ENCODE peak calls at places on chromosomes 5 and 9, in five cellular contexts. H, P, C, V and Z are unnamed samples.

GRCh38 chr9:112252194-112252593 is 77.1 kb upstream of the SUSD1 start:
- DNase-seq in H (no peak), P (no peak), C (no peak), V (no peak), Z (no peak)

GRCh38 chr5:61230492-61230891 is 68.2 kb upstream of the SMIM15 start:
- DNase-seq in H (no peak), P (no peak), C (no peak), V (no peak), Z (no peak)

GRCh38 chr5:23730023-23730422 is 222.6 kb downstream of the PRDM9 start:
- DNase-seq in H (no peak), P (no peak), C (no peak), V (no peak), Z (no peak)

GRCh38 chr5:56481147-56481997 is 248.2 kb upstream of the ANKRD55 start:
- DNase-seq in H (no peak), P (peak; percentile 32), C (peak; percentile 42), V (peak; percentile 33), Z (peak; percentile 82)

GRCh38 chr5:41755705-41756104 is 114.5 kb downstream of the OXCT1 start:
- DNase-seq in H (no peak), P (no peak), C (no peak), V (no peak), Z (no peak)

GRCh38 chr5:572398-573019 is 39.6 kb upstream of the CEP72 start:
- DNase-seq in H (no peak), P (no peak), C (no peak), V (no peak), Z (no peak)

GRCh38 chr5:137619191-137619870 is 116.6 kb downstream of the KLHL3 start:
- DNase-seq in H (no peak), P (no peak), C (peak; percentile 62), V (peak; percentile 65), Z (peak; percentile 68)

GRCh38 chr5:178237431-178238312 is 5.1 kb upstream of the PHYKPL start:
- DNase-seq in H (peak; percentile 60), P (no peak), C (no peak), V (no peak), Z (no peak)

GRCh38 chr9:14366071-14366470 is 52.1 kb upstream of the NFIB start:
- DNase-seq in H (no peak), P (no peak), C (peak; percentile 69), V (peak; percentile 61), Z (peak; percentile 76)

GRCh38 chr9:133951265-133951664 is 40.9 kb downstream of the VAV2 start:
- DNase-seq in H (no peak), P (no peak), C (no peak), V (peak; percentile 6), Z (no peak)

GRCh38 chr5:52867809-52868208 is 80.1 kb downstream of the ITGA1 start:
- DNase-seq in H (no peak), P (no peak), C (no peak), V (no peak), Z (no peak)

GRCh38 chr5:158881076-158881880 is 218.4 kb downstream of the EBF1 start:
- DNase-seq in H (no peak), P (no peak), C (no peak), V (no peak), Z (no peak)

GRCh38 chr5:1414311-1415058 is 30.8 kb downstream of the SLC6A3 start:
- DNase-seq in H (no peak), P (no peak), C (no peak), V (peak; percentile 9), Z (no peak)

GRCh38 chr5:95283761-95284511 is 958 bp downstream of the MCTP1 start:
- DNase-seq in H (no peak), P (peak; percentile 20), C (no peak), V (peak; percentile 13), Z (no peak)

GRCh38 chr9:98989036-98990000 is 45.6 kb downstream of the COL15A1 start:
- DNase-seq in H (peak; percentile 41), P (no peak), C (peak; percentile 71), V (peak; percentile 83), Z (peak; percentile 80)

GRCh38 chr5:76180817-76181805 is 97.9 kb downstream of the SV2C start:
- DNase-seq in H (peak; percentile 11), P (peak; percentile 30), C (no peak), V (no peak), Z (no peak)

GRCh38 chr5:113084402-113085083 is 107.9 kb downstream of the DCP2 start:
- DNase-seq in H (no peak), P (no peak), C (no peak), V (no peak), Z (no peak)

GRCh38 chr5:154038241-154038603 is 488 bp downstream of the FAM114A2 start:
- DNase-seq in H (no peak), P (peak; percentile 41), C (peak; percentile 16), V (no peak), Z (no peak)

GRCh38 chr5:166909926-166910325 is 1381.5 kb upstream of the WWC1 start:
- DNase-seq in H (no peak), P (no peak), C (no peak), V (no peak), Z (no peak)

GRCh38 chr5:150058480-150059126 is 27.8 kb downstream of the CSF1R start:
- DNase-seq in H (peak; percentile 50), P (no peak), C (no peak), V (no peak), Z (peak; percentile 54)

GRCh38 chr9:137381501-137382443 is 41.2 kb downstream of the EXD3 start:
- DNase-seq in H (no peak), P (no peak), C (no peak), V (peak; percentile 9), Z (peak; percentile 48)

GRCh38 chr9:102974530-102974929 is 20.6 kb upstream of the CYLC2 start:
- DNase-seq in H (peak; percentile 10), P (no peak), C (no peak), V (no peak), Z (no peak)

GRCh38 chr9:83599071-83599470 is 23.9 kb upstream of the IDNK start:
- DNase-seq in H (no peak), P (no peak), C (no peak), V (no peak), Z (no peak)

GRCh38 chr5:169686137-169686536 is 49.1 kb downstream of the DOCK2 start:
- DNase-seq in H (no peak), P (no peak), C (no peak), V (no peak), Z (no peak)

GRCh38 chr5:68303754-68304420 is 88.3 kb downstream of the PIK3R1 start:
- DNase-seq in H (no peak), P (no peak), C (no peak), V (no peak), Z (no peak)

GRCh38 chr5:156051972-156052371 is 275.0 kb upstream of the SGCD start:
- DNase-seq in H (no peak), P (no peak), C (no peak), V (no peak), Z (no peak)

GRCh38 chr5:151574597-151574996 is 16.5 kb downstream of the FAT2 start:
- DNase-seq in H (no peak), P (no peak), C (no peak), V (no peak), Z (no peak)

GRCh38 chr9:107249131-107249533 is 33.9 kb upstream of the RAD23B start:
- DNase-seq in H (peak; percentile 81), P (no peak), C (no peak), V (no peak), Z (no peak)

GRCh38 chr9:86794356-86795046 is 152.8 kb downstream of the GAS1 start:
- DNase-seq in H (no peak), P (no peak), C (peak; percentile 59), V (no peak), Z (no peak)

GRCh38 chr5:177516601-177517568 is at the start of gene DDX41:
- DNase-seq in H (peak; percentile 97), P (peak; percentile 97), C (peak; percentile 97), V (peak; percentile 98), Z (peak; percentile 98)

GRCh38 chr9:121820286-121821005 is 169.0 kb downstream of the DAB2IP start:
- DNase-seq in H (no peak), P (no peak), C (no peak), V (no peak), Z (no peak)

GRCh38 chr5:141199359-141200235 is at the start of gene PCDHB11:
- DNase-seq in H (no peak), P (no peak), C (no peak), V (no peak), Z (no peak)

GRCh38 chr5:32446660-32447059 is 2.1 kb upstream of the ZFR start:
- DNase-seq in H (no peak), P (no peak), C (no peak), V (no peak), Z (no peak)

GRCh38 chr5:54718647-54719046 is 201.1 kb downstream of the SNX18 start:
- DNase-seq in H (no peak), P (no peak), C (peak; percentile 35), V (peak; percentile 35), Z (peak; percentile 64)

GRCh38 chr9:38008168-38009034 is 60.6 kb downstream of the SHB start:
- DNase-seq in H (peak; percentile 89), P (no peak), C (no peak), V (peak; percentile 57), Z (no peak)